ENCODE peak calls at places on chromosomes 11 and 22, in five cellular contexts. One of them, this sample, is unnamed.

GRCh38 chr11:123194308-123195181 is 503 bp downstream of the CLMP start:
- DNase-seq in aorta: peak; percentile 81
- DNase-seq in CD4-positive, alpha-beta memory T cell: no peak
- DNase-seq in uterus: peak; percentile 54
- DNase-seq in pancreas: peak; percentile 63
- DNase-seq in this sample: no peak

GRCh38 chr11:77705195-77705876 is 67.7 kb upstream of the CLNS1A start:
- DNase-seq in CD4-positive, alpha-beta memory T cell: no peak
- DNase-seq in pancreas: no peak
- DNase-seq in uterus: no peak
- DNase-seq in aorta: no peak
- DNase-seq in this sample: peak; percentile 6

GRCh38 chr22:28116261-28116673 is 197.2 kb upstream of the PITPNB start:
- DNase-seq in pancreas: no peak
- DNase-seq in CD4-positive, alpha-beta memory T cell: no peak
- DNase-seq in uterus: peak; percentile 81
- DNase-seq in aorta: peak; percentile 86
- DNase-seq in this sample: no peak

GRCh38 chr11:63764201-63764711 is 4.3 kb downstream of the ZFTA start:
- DNase-seq in CD4-positive, alpha-beta memory T cell: no peak
- DNase-seq in pancreas: peak; percentile 58
- DNase-seq in aorta: no peak
- DNase-seq in uterus: no peak
- DNase-seq in this sample: no peak

GRCh38 chr11:93494341-93494740 is 48.9 kb downstream of the SMCO4 start:
- DNase-seq in aorta: no peak
- DNase-seq in uterus: no peak
- DNase-seq in pancreas: no peak
- DNase-seq in CD4-positive, alpha-beta memory T cell: no peak
- DNase-seq in this sample: no peak

GRCh38 chr11:31813961-31814868 is 3.1 kb upstream of the PAX6 start:
- DNase-seq in aorta: peak; percentile 74
- DNase-seq in pancreas: peak; percentile 65
- DNase-seq in uterus: no peak
- DNase-seq in CD4-positive, alpha-beta memory T cell: no peak
- DNase-seq in this sample: no peak

GRCh38 chr11:69398529-69399492 is 82.7 kb upstream of the LINC01488 start:
- DNase-seq in CD4-positive, alpha-beta memory T cell: no peak
- DNase-seq in aorta: peak; percentile 59
- DNase-seq in pancreas: peak; percentile 50
- DNase-seq in uterus: no peak
- DNase-seq in this sample: no peak

GRCh38 chr11:77519847-77520246 is 46.0 kb upstream of the PAK1 start:
- DNase-seq in aorta: no peak
- DNase-seq in CD4-positive, alpha-beta memory T cell: no peak
- DNase-seq in pancreas: no peak
- DNase-seq in uterus: no peak
- DNase-seq in this sample: no peak

GRCh38 chr11:134949121-134949591 is 537.1 kb upstream of the B3GAT1 start:
- DNase-seq in CD4-positive, alpha-beta memory T cell: no peak
- DNase-seq in pancreas: no peak
- DNase-seq in uterus: no peak
- DNase-seq in aorta: peak; percentile 84
- DNase-seq in this sample: no peak

GRCh38 chr22:46040471-46041465 is 63.8 kb upstream of the WNT7B start:
- DNase-seq in aorta: peak; percentile 60
- DNase-seq in CD4-positive, alpha-beta memory T cell: no peak
- DNase-seq in pancreas: peak; percentile 58
- DNase-seq in uterus: peak; percentile 11
- DNase-seq in this sample: no peak

GRCh38 chr11:17939542-17939941 is 73.3 kb downstream of the SERGEF start:
- DNase-seq in pancreas: no peak
- DNase-seq in aorta: no peak
- DNase-seq in CD4-positive, alpha-beta memory T cell: no peak
- DNase-seq in uterus: no peak
- DNase-seq in this sample: no peak

GRCh38 chr11:126104420-126104819 is 41.8 kb upstream of the CDON start:
- DNase-seq in aorta: no peak
- DNase-seq in uterus: no peak
- DNase-seq in CD4-positive, alpha-beta memory T cell: no peak
- DNase-seq in pancreas: no peak
- DNase-seq in this sample: no peak

GRCh38 chr22:31995046-31995445 is 48.0 kb upstream of the SLC5A1 start:
- DNase-seq in pancreas: no peak
- DNase-seq in uterus: no peak
- DNase-seq in CD4-positive, alpha-beta memory T cell: no peak
- DNase-seq in aorta: no peak
- DNase-seq in this sample: no peak

GRCh38 chr22:37083914-37084313 is 25.6 kb downstream of the TMPRSS6 start:
- DNase-seq in aorta: no peak
- DNase-seq in CD4-positive, alpha-beta memory T cell: no peak
- DNase-seq in uterus: no peak
- DNase-seq in pancreas: no peak
- DNase-seq in this sample: no peak

GRCh38 chr11:2383823-2384722 is 7.0 kb downstream of the CD81 start:
- DNase-seq in pancreas: no peak
- DNase-seq in aorta: no peak
- DNase-seq in uterus: peak; percentile 52
- DNase-seq in CD4-positive, alpha-beta memory T cell: peak; percentile 27
- DNase-seq in this sample: peak; percentile 56

GRCh38 chr11:61768376-61769076 is 16.1 kb downstream of the MYRF start:
- DNase-seq in CD4-positive, alpha-beta memory T cell: no peak
- DNase-seq in uterus: no peak
- DNase-seq in aorta: no peak
- DNase-seq in pancreas: peak; percentile 61
- DNase-seq in this sample: no peak

GRCh38 chr11:116379185-116379828 is 393.5 kb downstream of the BUD13 start:
- DNase-seq in uterus: peak; percentile 19
- DNase-seq in aorta: no peak
- DNase-seq in pancreas: peak; percentile 75
- DNase-seq in CD4-positive, alpha-beta memory T cell: no peak
- DNase-seq in this sample: peak; percentile 21

GRCh38 chr22:46626356-46626755 is 6.2 kb downstream of the GRAMD4 start:
- DNase-seq in CD4-positive, alpha-beta memory T cell: no peak
- DNase-seq in aorta: peak; percentile 64
- DNase-seq in uterus: no peak
- DNase-seq in pancreas: peak; percentile 41
- DNase-seq in this sample: no peak

GRCh38 chr11:123760894-123761293 is 6.6 kb upstream of the OR6X1 start:
- DNase-seq in pancreas: no peak
- DNase-seq in CD4-positive, alpha-beta memory T cell: no peak
- DNase-seq in aorta: no peak
- DNase-seq in uterus: no peak
- DNase-seq in this sample: no peak

GRCh38 chr22:47297261-47298016 is 535.0 kb downstream of the TBC1D22A start:
- DNase-seq in aorta: peak; percentile 57
- DNase-seq in CD4-positive, alpha-beta memory T cell: no peak
- DNase-seq in pancreas: no peak
- DNase-seq in uterus: no peak
- DNase-seq in this sample: peak; percentile 18

DNA sequence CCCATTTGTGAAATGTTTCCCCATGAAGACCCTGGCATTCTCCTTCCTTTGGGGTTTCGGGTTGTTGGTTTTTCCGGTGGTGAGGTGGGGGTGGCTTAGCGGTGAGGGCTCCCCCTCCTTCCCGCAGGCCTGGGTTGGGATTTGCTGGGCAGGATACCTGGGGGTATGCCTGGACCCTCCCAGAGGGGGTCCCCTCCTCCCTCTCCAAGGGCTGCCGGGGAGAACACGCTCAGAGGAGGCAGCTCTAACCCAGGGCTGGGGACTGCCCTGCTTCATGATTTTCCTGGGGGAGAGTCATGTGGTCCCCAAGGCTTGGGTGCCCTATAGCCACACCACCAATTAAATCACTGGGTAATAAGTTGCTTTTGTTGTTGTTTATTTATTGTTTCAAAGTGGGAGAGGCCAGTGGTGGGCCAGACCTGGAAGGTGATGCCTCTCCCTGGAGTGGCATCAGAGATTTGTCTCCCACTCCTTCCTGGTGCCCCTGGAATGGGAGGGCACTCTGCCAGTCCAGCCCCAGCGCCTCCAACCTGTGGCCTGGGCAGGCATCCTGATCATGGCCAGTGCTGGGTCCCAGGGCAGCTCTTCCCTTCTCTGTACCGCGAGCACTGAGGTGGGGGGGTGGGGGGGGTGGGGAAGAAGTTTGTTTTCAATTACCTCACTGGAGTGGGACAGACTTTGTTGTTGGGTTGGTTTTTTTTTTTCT is 1.3 kb upstream of the CLCF1 start:
- DNase-seq in uterus: peak; percentile 42
- DNase-seq in pancreas: no peak
- DNase-seq in aorta: no peak
- DNase-seq in CD4-positive, alpha-beta memory T cell: no peak
- DNase-seq in this sample: no peak
- H3K4me3 ChIP-seq in uterus: peak overlapping the region; percentile 85
- H3K4me3 ChIP-seq in pancreas: peak overlapping the region; percentile 82
- H3K4me3 ChIP-seq in aorta: no peak overlapping the region
- H3K4me3 ChIP-seq in CD4-positive, alpha-beta memory T cell: peak overlapping the region; percentile 63
- H3K4me3 ChIP-seq in this sample: no peak overlapping the region

GRCh38 chr11:43709689-43710088 is 29.2 kb downstream of the HSD17B12 start:
- DNase-seq in uterus: no peak
- DNase-seq in CD4-positive, alpha-beta memory T cell: no peak
- DNase-seq in pancreas: no peak
- DNase-seq in aorta: no peak
- DNase-seq in this sample: no peak

GRCh38 chr11:43712676-43713075 is 32.1 kb downstream of the HSD17B12 start:
- DNase-seq in pancreas: no peak
- DNase-seq in CD4-positive, alpha-beta memory T cell: no peak
- DNase-seq in uterus: no peak
- DNase-seq in aorta: no peak
- DNase-seq in this sample: no peak

GRCh38 chr11:43706631-43707030 is 26.1 kb downstream of the HSD17B12 start:
- DNase-seq in pancreas: no peak
- DNase-seq in uterus: no peak
- DNase-seq in aorta: no peak
- DNase-seq in CD4-positive, alpha-beta memory T cell: no peak
- DNase-seq in this sample: no peak

GRCh38 chr11:43708776-43709175 is 28.2 kb downstream of the HSD17B12 start:
- DNase-seq in aorta: no peak
- DNase-seq in uterus: no peak
- DNase-seq in CD4-positive, alpha-beta memory T cell: no peak
- DNase-seq in pancreas: no peak
- DNase-seq in this sample: no peak
- H3K4me3 ChIP-seq in aorta: no peak overlapping the region
- H3K4me3 ChIP-seq in uterus: no peak overlapping the region
- H3K4me3 ChIP-seq in CD4-positive, alpha-beta memory T cell: no peak overlapping the region
- H3K4me3 ChIP-seq in pancreas: no peak overlapping the region
- H3K4me3 ChIP-seq in this sample: no peak overlapping the region

GRCh38 chr11:35781342-35782171 is 119.0 kb downstream of the TRIM44 start:
- DNase-seq in aorta: no peak
- DNase-seq in uterus: no peak
- DNase-seq in CD4-positive, alpha-beta memory T cell: no peak
- DNase-seq in pancreas: no peak
- DNase-seq in this sample: no peak
- H3K4me3 ChIP-seq in aorta: no peak overlapping the region
- H3K4me3 ChIP-seq in uterus: no peak overlapping the region
- H3K4me3 ChIP-seq in CD4-positive, alpha-beta memory T cell: no peak overlapping the region
- H3K4me3 ChIP-seq in pancreas: no peak overlapping the region
- H3K4me3 ChIP-seq in this sample: no peak overlapping the region

DNA sequence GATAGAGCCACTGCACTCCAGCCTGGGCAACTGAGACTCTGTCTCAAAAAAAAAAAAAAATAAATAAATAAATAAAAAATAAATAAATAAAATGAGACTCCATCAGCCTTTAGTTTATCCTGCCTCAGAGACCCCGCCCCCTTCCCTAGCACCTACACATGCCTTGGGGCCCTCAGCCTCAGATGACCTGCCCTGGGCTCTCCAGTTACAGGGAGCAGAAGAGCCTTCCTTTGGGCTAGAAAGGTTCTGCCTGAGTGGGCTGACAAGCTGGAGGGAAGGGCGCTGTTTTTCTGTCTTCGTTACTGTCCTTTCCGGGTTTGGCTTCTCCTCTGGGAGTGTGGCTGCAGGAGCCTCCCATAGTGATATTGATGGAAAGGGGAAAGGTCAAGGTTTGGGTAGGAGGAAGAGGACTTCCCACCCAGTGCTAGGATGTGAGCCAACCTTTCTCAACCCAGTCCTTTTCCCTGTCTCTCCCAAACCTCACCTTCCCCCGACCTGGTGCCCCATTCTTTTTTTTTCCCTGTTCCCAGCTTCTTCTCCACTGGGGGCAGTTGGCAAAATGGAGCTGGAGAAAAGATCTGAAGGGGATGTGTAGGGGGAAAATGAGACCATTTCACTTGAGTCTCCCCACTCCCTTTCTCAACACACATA is 1.5 kb upstream of the SF3B2 start:
- DNase-seq in pancreas: no peak
- DNase-seq in uterus: no peak
- DNase-seq in CD4-positive, alpha-beta memory T cell: no peak
- DNase-seq in aorta: peak; percentile 25
- DNase-seq in this sample: no peak
- H3K4me3 ChIP-seq in pancreas: no peak overlapping the region
- H3K4me3 ChIP-seq in uterus: no peak overlapping the region
- H3K4me3 ChIP-seq in CD4-positive, alpha-beta memory T cell: no peak overlapping the region
- H3K4me3 ChIP-seq in aorta: no peak overlapping the region
- H3K4me3 ChIP-seq in this sample: no peak overlapping the region

GRCh38 chr11:36450391-36450714 is 59.7 kb downstream of the TRAF6 start:
- DNase-seq in aorta: no peak
- DNase-seq in pancreas: no peak
- DNase-seq in CD4-positive, alpha-beta memory T cell: no peak
- DNase-seq in uterus: no peak
- DNase-seq in this sample: no peak
- H3K4me3 ChIP-seq in aorta: no peak overlapping the region
- H3K4me3 ChIP-seq in pancreas: no peak overlapping the region
- H3K4me3 ChIP-seq in CD4-positive, alpha-beta memory T cell: no peak overlapping the region
- H3K4me3 ChIP-seq in uterus: no peak overlapping the region
- H3K4me3 ChIP-seq in this sample: no peak overlapping the region

GRCh38 chr22:21032843-21033688 is 705 bp upstream of the SLC7A4 start:
- DNase-seq in uterus: no peak
- DNase-seq in CD4-positive, alpha-beta memory T cell: no peak
- DNase-seq in aorta: no peak
- DNase-seq in pancreas: no peak
- DNase-seq in this sample: no peak
- H3K4me3 ChIP-seq in uterus: no peak overlapping the region
- H3K4me3 ChIP-seq in CD4-positive, alpha-beta memory T cell: no peak overlapping the region
- H3K4me3 ChIP-seq in aorta: no peak overlapping the region
- H3K4me3 ChIP-seq in pancreas: no peak overlapping the region
- H3K4me3 ChIP-seq in this sample: no peak overlapping the region

DNA sequence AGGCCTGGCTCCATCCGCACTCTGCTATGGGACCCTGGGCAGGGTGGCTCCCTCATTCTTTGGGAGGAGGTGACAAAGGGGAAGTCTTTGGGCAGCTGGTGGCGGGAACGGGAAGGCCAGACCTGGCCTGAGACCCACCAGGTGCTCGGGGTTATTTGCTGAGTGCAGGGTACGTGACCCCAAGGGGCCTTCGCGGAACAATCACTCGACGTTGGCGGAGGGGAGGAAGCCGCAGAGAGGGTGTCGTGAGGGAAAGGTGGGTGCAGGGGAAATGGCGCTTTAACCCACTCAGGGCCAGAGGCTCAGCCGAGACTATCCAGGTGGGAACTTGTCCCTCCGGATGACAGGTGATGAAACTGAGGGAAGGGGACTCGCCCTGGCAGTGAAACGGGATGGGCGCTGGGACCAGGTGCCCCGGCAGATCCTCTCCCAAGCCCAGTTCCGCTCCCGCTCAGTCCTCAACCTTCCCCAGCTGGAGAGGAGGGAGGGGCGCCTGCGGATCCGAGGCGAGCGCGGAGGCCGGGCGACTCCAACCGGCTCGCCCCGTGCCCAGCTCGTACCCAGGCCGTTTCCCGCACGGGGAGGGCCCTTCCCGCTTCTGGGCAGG is 911 bp downstream of the A4GALT start:
- DNase-seq in pancreas: no peak
- DNase-seq in aorta: no peak
- DNase-seq in uterus: peak; percentile 30
- DNase-seq in CD4-positive, alpha-beta memory T cell: no peak
- DNase-seq in this sample: no peak
- H3K4me3 ChIP-seq in pancreas: peak overlapping the region; percentile 57
- H3K4me3 ChIP-seq in aorta: peak overlapping the region; percentile 93
- H3K4me3 ChIP-seq in uterus: peak overlapping the region; percentile 69
- H3K4me3 ChIP-seq in CD4-positive, alpha-beta memory T cell: no peak overlapping the region
- H3K4me3 ChIP-seq in this sample: no peak overlapping the region